ENCODE peak calls at places on chromosome 1, in six cellular contexts. E, U, F, X, W and O are unnamed samples. For H3K4me1, the result is how much of the 10 kb centered on the place peaks cover.

GRCh38 chr1:245153645-245154428 is 948 bp upstream of the KIF26B start:
- DNase-seq in E (peak), U (peak), F (peak), X (no peak), W (no peak), O (no peak)

GRCh38 chr1:54332781-54333585 is 73.2 kb downstream of the SSBP3 start:
- DNase-seq in E (no peak), U (no peak), F (no peak), X (no peak), W (no peak), O (no peak)

GRCh38 chr1:14921057-14921456 is 232.5 kb upstream of the TMEM51 start:
- DNase-seq in E (no peak), U (peak), F (no peak), X (peak), W (no peak), O (peak)

GRCh38 chr1:189708674-189709073 is 769.0 kb downstream of the BRINP3 start:
- DNase-seq in E (no peak), U (no peak), F (peak), X (no peak), W (no peak), O (peak)

GRCh38 chr1:154847891-154848290 is 22.2 kb downstream of the KCNN3 start:
- DNase-seq in E (no peak), U (no peak), F (no peak), X (no peak), W (no peak), O (no peak)

GRCh38 chr1:109508001-109508872 is 1.3 kb downstream of the AMIGO1 start:
- DNase-seq in E (no peak), U (no peak), F (no peak), X (no peak), W (no peak), O (no peak)

GRCh38 chr1:45669379-45669778 is 17.0 kb downstream of the GPBP1L1 start:
- DNase-seq in E (no peak), U (no peak), F (no peak), X (no peak), W (no peak), O (peak)

GRCh38 chr1:174584071-174584470 is 136.3 kb downstream of the GPR52 start:
- DNase-seq in E (no peak), U (no peak), F (no peak), X (peak), W (no peak), O (no peak)

GRCh38 chr1:41802532-41803501 is 115.9 kb downstream of the HIVEP3 start:
- DNase-seq in E (no peak), U (no peak), F (no peak), X (peak), W (no peak), O (no peak)

GRCh38 chr1:40921981-40922677 is 57.4 kb upstream of the CTPS1 start:
- DNase-seq in E (no peak), U (no peak), F (no peak), X (no peak), W (no peak), O (no peak)

GRCh38 chr1:169483500-169483966 is 2.2 kb downstream of the SLC19A2 start:
- DNase-seq in E (no peak), U (peak), F (no peak), X (no peak), W (no peak), O (peak)

GRCh38 chr1:216700779-216701178 is 22.4 kb downstream of the ESRRG start:
- DNase-seq in E (no peak), U (no peak), F (no peak), X (no peak), W (no peak), O (peak)

GRCh38 chr1:64891440-64891815 is 74.9 kb downstream of the JAK1 start:
- DNase-seq in E (no peak), U (peak), F (no peak), X (no peak), W (no peak), O (peak)

GRCh38 chr1:28249879-28250295 is 9.4 kb upstream of the SESN2 start:
- DNase-seq in E (no peak), U (no peak), F (no peak), X (no peak), W (no peak), O (no peak)

GRCh38 chr1:87084247-87084836 is 169.9 kb downstream of the HS2ST1 start:
- DNase-seq in E (no peak), U (peak), F (no peak), X (no peak), W (no peak), O (peak)

GRCh38 chr1:248751635-248752034 is 3.9 kb downstream of the LYPD8 start:
- DNase-seq in E (no peak), U (no peak), F (no peak), X (no peak), W (no peak), O (no peak)

GRCh38 chr1:170367615-170368014 is 164.4 kb upstream of the GORAB start:
- DNase-seq in E (no peak), U (no peak), F (no peak), X (no peak), W (no peak), O (no peak)

DNA sequence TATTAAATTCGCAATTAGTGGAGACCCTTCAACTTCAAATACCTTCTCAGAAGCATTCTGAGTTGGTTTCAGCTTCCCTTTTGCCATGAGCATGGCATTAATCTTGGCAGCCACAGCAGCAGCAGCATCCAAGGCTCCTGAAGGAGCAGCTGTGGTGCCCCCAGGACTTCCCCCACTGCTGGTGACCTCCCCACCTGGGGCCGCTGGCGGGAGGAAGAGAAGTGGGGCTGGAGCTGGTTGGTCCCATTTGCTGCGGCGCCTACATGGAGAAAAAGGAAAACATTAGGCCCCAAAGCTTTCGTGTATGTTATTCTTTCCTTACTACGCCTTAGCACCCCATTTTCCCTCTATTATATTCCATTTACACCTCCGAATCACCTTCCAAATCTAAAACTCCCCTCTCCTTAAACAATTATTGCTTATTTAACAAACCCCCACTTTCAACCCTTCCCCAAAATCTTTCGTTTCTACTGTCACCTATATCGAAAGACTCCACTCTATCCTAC is 569 bp downstream of the KHDC4 start:
- DNase-seq in E (no peak), U (no peak), F (no peak), X (no peak), W (no peak), O (no peak)
- H3K4me1 ChIP-seq in E (under half), U (under half), F (under half), X (under half), W (under half), O (under half)

GRCh38 chr1:117670996-117671780 is 65.3 kb downstream of the TENT5C start:
- DNase-seq in E (no peak), U (no peak), F (peak), X (no peak), W (no peak), O (no peak)
- H2AFZ ChIP-seq in E (no peak), U (no peak), F (no peak), X (no peak), W (no peak), O (no peak)

GRCh38 chr1:56967355-56967754 is 1.5 kb upstream of the C8B start:
- DNase-seq in E (no peak), U (no peak), F (no peak), X (no peak), W (no peak), O (no peak)
- H4K91ac ChIP-seq in E (no peak), U (no peak), F (no peak), X (no peak), W (no peak), O (no peak)

GRCh38 chr1:107785506-107786213 is 179.3 kb downstream of the VAV3 start:
- DNase-seq in E (no peak), U (no peak), F (no peak), X (no peak), W (no peak), O (no peak)
- H3K4me1 ChIP-seq in E (under half), U (under half), F (under half), X (under half), W (under half), O (under half)

GRCh38 chr1:204128464-204128963 is 23.3 kb downstream of the ETNK2 start:
- DNase-seq in E (no peak), U (no peak), F (no peak), X (no peak), W (no peak), O (no peak)
- H2AFZ ChIP-seq in E (no peak), U (no peak), F (no peak), X (no peak), W (no peak), O (peak)